ENCODE peak calls at places on chromosomes 7 and 10, in six cellular contexts. One of them, this sample, is unnamed.

GRCh38 chr7:136030867-136031318 is 53.7 kb upstream of the MTPN start:
- DNase-seq in HepG2: no peak
- DNase-seq in mesenchymal stem cell: no peak
- DNase-seq in PC-9: peak; percentile 69
- DNase-seq in IMR-90: no peak
- DNase-seq in A549: no peak
- DNase-seq in this sample: no peak

GRCh38 chr10:13337827-13338196 is 10.3 kb downstream of the SEPHS1 start:
- DNase-seq in HepG2: no peak
- DNase-seq in A549: no peak
- DNase-seq in mesenchymal stem cell: no peak
- DNase-seq in IMR-90: no peak
- DNase-seq in PC-9: no peak
- DNase-seq in this sample: no peak

GRCh38 chr10:121099601-121100000 is 248.4 kb downstream of the WDR11 start:
- DNase-seq in mesenchymal stem cell: no peak
- DNase-seq in HepG2: peak; percentile 53
- DNase-seq in IMR-90: no peak
- DNase-seq in PC-9: no peak
- DNase-seq in A549: no peak
- DNase-seq in this sample: no peak

GRCh38 chr7:139232893-139233292 is 1.9 kb downstream of the UBN2 start:
- DNase-seq in mesenchymal stem cell: peak; percentile 55
- DNase-seq in IMR-90: peak; percentile 51
- DNase-seq in HepG2: no peak
- DNase-seq in PC-9: peak; percentile 94
- DNase-seq in A549: peak; percentile 18
- DNase-seq in this sample: peak; percentile 40

GRCh38 chr7:88661921-88662320 is 97.6 kb upstream of the ZNF804B start:
- DNase-seq in IMR-90: no peak
- DNase-seq in PC-9: no peak
- DNase-seq in A549: no peak
- DNase-seq in mesenchymal stem cell: no peak
- DNase-seq in HepG2: no peak
- DNase-seq in this sample: no peak

GRCh38 chr10:91206837-91207474 is 13.5 kb upstream of the PCGF5 start:
- DNase-seq in IMR-90: no peak
- DNase-seq in A549: no peak
- DNase-seq in mesenchymal stem cell: no peak
- DNase-seq in PC-9: no peak
- DNase-seq in HepG2: no peak
- DNase-seq in this sample: no peak

GRCh38 chr7:128035712-128036111 is 4.5 kb upstream of the LRRC4 start:
- DNase-seq in PC-9: no peak
- DNase-seq in mesenchymal stem cell: no peak
- DNase-seq in HepG2: peak; percentile 21
- DNase-seq in A549: peak; percentile 44
- DNase-seq in IMR-90: no peak
- DNase-seq in this sample: peak; percentile 28

GRCh38 chr7:37916673-37917660 is at the start of gene SFRP4:
- DNase-seq in mesenchymal stem cell: peak; percentile 63
- DNase-seq in PC-9: peak; percentile 43
- DNase-seq in A549: peak; percentile 47
- DNase-seq in HepG2: peak; percentile 76
- DNase-seq in IMR-90: peak; percentile 1
- DNase-seq in this sample: peak; percentile 70

GRCh38 chr10:47145290-47145934 is 154.6 kb upstream of the GDF10 start:
- DNase-seq in A549: no peak
- DNase-seq in IMR-90: no peak
- DNase-seq in HepG2: no peak
- DNase-seq in mesenchymal stem cell: no peak
- DNase-seq in PC-9: no peak
- DNase-seq in this sample: no peak

GRCh38 chr7:158740657-158741293 is 36.2 kb upstream of the NCAPG2 start:
- DNase-seq in A549: peak; percentile 51
- DNase-seq in IMR-90: peak; percentile 95
- DNase-seq in PC-9: peak; percentile 96
- DNase-seq in mesenchymal stem cell: peak; percentile 94
- DNase-seq in HepG2: no peak
- DNase-seq in this sample: peak; percentile 98
- H3K4me2 ChIP-seq in A549: peak overlapping the region; percentile 66
- H3K4me2 ChIP-seq in IMR-90: peak overlapping the region; percentile 61
- H3K4me2 ChIP-seq in PC-9: peak overlapping the region; percentile 66
- H3K4me2 ChIP-seq in mesenchymal stem cell: no peak overlapping the region
- H3K4me2 ChIP-seq in HepG2: no peak overlapping the region
- H3K4me2 ChIP-seq in this sample: peak overlapping the region; percentile 11

GRCh38 chr7:151447901-151448260 is 7.9 kb upstream of the CRYGN start:
- DNase-seq in PC-9: no peak
- DNase-seq in mesenchymal stem cell: no peak
- DNase-seq in HepG2: no peak
- DNase-seq in IMR-90: no peak
- DNase-seq in A549: no peak
- DNase-seq in this sample: no peak
- H3K4me2 ChIP-seq in PC-9: no peak overlapping the region
- H3K4me2 ChIP-seq in mesenchymal stem cell: peak overlapping the region; percentile 74
- H3K4me2 ChIP-seq in HepG2: no peak overlapping the region
- H3K4me2 ChIP-seq in IMR-90: no peak overlapping the region
- H3K4me2 ChIP-seq in A549: peak overlapping the region; percentile 86
- H3K4me2 ChIP-seq in this sample: peak overlapping the region; percentile 9

GRCh38 chr7:6443372-6443941 is 4.3 kb downstream of the DAGLB start:
- DNase-seq in A549: peak; percentile 78
- DNase-seq in HepG2: peak; percentile 18
- DNase-seq in mesenchymal stem cell: peak; percentile 89
- DNase-seq in IMR-90: peak; percentile 96
- DNase-seq in PC-9: peak; percentile 93
- DNase-seq in this sample: peak; percentile 80

GRCh38 chr7:6442114-6442513 is 5.6 kb downstream of the DAGLB start:
- DNase-seq in IMR-90: peak; percentile 80
- DNase-seq in A549: no peak
- DNase-seq in HepG2: no peak
- DNase-seq in PC-9: no peak
- DNase-seq in mesenchymal stem cell: peak; percentile 82
- DNase-seq in this sample: peak; percentile 73

GRCh38 chr7:6447589-6448210 is at the start of gene DAGLB:
- DNase-seq in PC-9: peak; percentile 85
- DNase-seq in IMR-90: peak; percentile 88
- DNase-seq in mesenchymal stem cell: peak; percentile 90
- DNase-seq in A549: peak; percentile 94
- DNase-seq in HepG2: peak; percentile 85
- DNase-seq in this sample: peak; percentile 77

GRCh38 chr7:6446977-6447588 is 671 bp downstream of the DAGLB start:
- DNase-seq in HepG2: peak; percentile 78
- DNase-seq in mesenchymal stem cell: peak; percentile 91
- DNase-seq in IMR-90: peak; percentile 87
- DNase-seq in A549: peak; percentile 76
- DNase-seq in PC-9: peak; percentile 88
- DNase-seq in this sample: peak; percentile 85

GRCh38 chr7:6444516-6445269 is 3.1 kb downstream of the DAGLB start:
- DNase-seq in IMR-90: peak; percentile 60
- DNase-seq in HepG2: no peak
- DNase-seq in PC-9: no peak
- DNase-seq in mesenchymal stem cell: peak; percentile 44
- DNase-seq in A549: no peak
- DNase-seq in this sample: no peak
- H3K4me2 ChIP-seq in IMR-90: no peak overlapping the region
- H3K4me2 ChIP-seq in HepG2: no peak overlapping the region
- H3K4me2 ChIP-seq in PC-9: no peak overlapping the region
- H3K4me2 ChIP-seq in mesenchymal stem cell: no peak overlapping the region
- H3K4me2 ChIP-seq in A549: peak overlapping the region; percentile 80
- H3K4me2 ChIP-seq in this sample: peak overlapping the region; percentile 17

DNA sequence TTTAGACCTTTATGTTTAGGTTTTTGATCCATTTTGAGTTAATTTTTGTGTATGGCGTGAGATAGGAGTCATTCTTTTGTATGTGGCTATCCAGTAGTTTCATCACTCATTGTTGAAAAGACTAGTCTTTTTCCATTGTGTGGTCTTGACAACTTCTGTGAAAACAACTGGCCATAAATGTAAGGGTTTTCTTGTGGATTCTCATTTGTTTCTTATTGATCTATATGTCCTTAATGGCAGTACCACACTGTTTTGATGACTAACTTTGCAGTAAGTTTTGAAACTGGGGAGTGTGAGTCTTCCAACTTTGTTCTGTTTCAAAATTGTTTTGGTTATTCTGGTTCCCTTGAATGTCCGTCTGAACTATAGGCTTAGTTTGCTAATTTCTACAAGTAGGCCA is 16.3 kb downstream of the SEPTIN7 start:
- DNase-seq in A549: no peak
- DNase-seq in mesenchymal stem cell: no peak
- DNase-seq in HepG2: no peak
- DNase-seq in IMR-90: no peak
- DNase-seq in PC-9: no peak
- DNase-seq in this sample: no peak
- H3K4me2 ChIP-seq in A549: no peak overlapping the region
- H3K4me2 ChIP-seq in mesenchymal stem cell: no peak overlapping the region
- H3K4me2 ChIP-seq in HepG2: no peak overlapping the region
- H3K4me2 ChIP-seq in IMR-90: no peak overlapping the region
- H3K4me2 ChIP-seq in PC-9: no peak overlapping the region
- H3K4me2 ChIP-seq in this sample: no peak overlapping the region

GRCh38 chr10:58996866-58997265 is 179.6 kb upstream of the PHYHIPL start:
- DNase-seq in HepG2: no peak
- DNase-seq in IMR-90: no peak
- DNase-seq in mesenchymal stem cell: no peak
- DNase-seq in PC-9: no peak
- DNase-seq in A549: no peak
- DNase-seq in this sample: no peak
- H3K4me2 ChIP-seq in HepG2: no peak overlapping the region
- H3K4me2 ChIP-seq in IMR-90: no peak overlapping the region
- H3K4me2 ChIP-seq in mesenchymal stem cell: no peak overlapping the region
- H3K4me2 ChIP-seq in PC-9: no peak overlapping the region
- H3K4me2 ChIP-seq in A549: no peak overlapping the region
- H3K4me2 ChIP-seq in this sample: no peak overlapping the region

GRCh38 chr7:106178593-106179134 is 66.6 kb upstream of the SYPL1 start:
- DNase-seq in mesenchymal stem cell: no peak
- DNase-seq in IMR-90: peak; percentile 57
- DNase-seq in A549: peak; percentile 21
- DNase-seq in PC-9: peak; percentile 43
- DNase-seq in HepG2: peak; percentile 5
- DNase-seq in this sample: peak; percentile 80

GRCh38 chr7:106176414-106177294 is 64.5 kb upstream of the SYPL1 start:
- DNase-seq in PC-9: no peak
- DNase-seq in mesenchymal stem cell: peak; percentile 79
- DNase-seq in A549: peak; percentile 85
- DNase-seq in HepG2: peak; percentile 44
- DNase-seq in IMR-90: peak; percentile 69
- DNase-seq in this sample: peak; percentile 60

GRCh38 chr7:106175507-106175906 is 63.4 kb upstream of the SYPL1 start:
- DNase-seq in PC-9: no peak
- DNase-seq in HepG2: no peak
- DNase-seq in IMR-90: no peak
- DNase-seq in mesenchymal stem cell: no peak
- DNase-seq in A549: no peak
- DNase-seq in this sample: no peak

GRCh38 chr7:106177738-106178592 is 65.9 kb upstream of the SYPL1 start:
- DNase-seq in A549: no peak
- DNase-seq in HepG2: no peak
- DNase-seq in mesenchymal stem cell: no peak
- DNase-seq in IMR-90: no peak
- DNase-seq in PC-9: no peak
- DNase-seq in this sample: no peak

GRCh38 chr7:106177295-106177690 is 65.2 kb upstream of the SYPL1 start:
- DNase-seq in PC-9: no peak
- DNase-seq in mesenchymal stem cell: peak; percentile 26
- DNase-seq in A549: no peak
- DNase-seq in HepG2: no peak
- DNase-seq in IMR-90: peak; percentile 24
- DNase-seq in this sample: peak; percentile 51
- H3K4me2 ChIP-seq in PC-9: no peak overlapping the region
- H3K4me2 ChIP-seq in mesenchymal stem cell: no peak overlapping the region
- H3K4me2 ChIP-seq in A549: peak overlapping the region; percentile 1
- H3K4me2 ChIP-seq in HepG2: no peak overlapping the region
- H3K4me2 ChIP-seq in IMR-90: no peak overlapping the region
- H3K4me2 ChIP-seq in this sample: no peak overlapping the region

DNA sequence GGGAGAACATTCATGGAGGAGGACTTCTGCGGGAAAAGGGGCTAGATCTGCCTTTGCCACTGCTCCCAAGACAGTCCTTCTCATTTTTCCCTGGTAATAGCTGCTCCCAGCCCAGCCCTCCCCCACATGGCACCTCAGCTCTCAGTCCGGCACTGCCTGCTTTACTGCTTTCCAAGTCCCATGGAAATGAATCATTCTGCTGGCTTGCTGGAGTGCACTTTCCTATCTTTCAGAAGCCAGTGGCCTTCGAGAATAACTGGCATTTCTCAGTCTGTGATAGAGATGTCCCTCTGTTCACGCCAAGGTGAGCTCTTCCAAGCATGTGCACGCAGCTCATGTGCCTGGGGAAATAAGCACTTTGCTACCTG is 61.4 kb downstream of the SYPL1 start:
- DNase-seq in mesenchymal stem cell: peak; percentile 76
- DNase-seq in PC-9: no peak
- DNase-seq in HepG2: no peak
- DNase-seq in A549: no peak
- DNase-seq in IMR-90: peak; percentile 50
- DNase-seq in this sample: peak; percentile 67
- H3K4me2 ChIP-seq in mesenchymal stem cell: no peak overlapping the region
- H3K4me2 ChIP-seq in PC-9: no peak overlapping the region
- H3K4me2 ChIP-seq in HepG2: peak overlapping the region; percentile 50
- H3K4me2 ChIP-seq in A549: no peak overlapping the region
- H3K4me2 ChIP-seq in IMR-90: no peak overlapping the region
- H3K4me2 ChIP-seq in this sample: peak overlapping the region; percentile 2

This sample was measured in fibroblast of lung.